ENCODE peak calls at places on chromosome 15, in nine cellular contexts. R is NB4, F is adrenal gland, W is IMR-90, M is HepG2, Y is tibial nerve, E is body of pancreas, X is stomach, G is A549. Q is an unnamed sample.

GRCh38 chr15:73633991-73634495 is 854 bp upstream of the NPTN start:
- DNase-seq in G (peak), M (peak), W (peak), F (no peak), Y (no peak), X (no peak), E (no peak), R (peak), Q (peak)

GRCh38 chr15:79094611-79095021 is 4.0 kb upstream of the RASGRF1 start:
- DNase-seq in X (no peak), R (no peak), G (no peak), M (no peak), Y (no peak), E (no peak), F (no peak), W (no peak), Q (no peak)

GRCh38 chr15:63985221-63986184 is 60.8 kb downstream of the DAPK2 start:
- DNase-seq in G (no peak), W (peak), M (no peak), E (peak), X (peak), F (no peak), Y (no peak), R (no peak), Q (no peak)

GRCh38 chr15:72487070-72487797 is 13.1 kb downstream of the ARIH1 start:
- DNase-seq in R (no peak), X (no peak), W (peak), Y (no peak), E (no peak), F (no peak), M (no peak), G (no peak), Q (no peak)

GRCh38 chr15:75455982-75456531 is 4.6 kb upstream of the SIN3A start:
- DNase-seq in M (peak), W (peak), X (peak), E (peak), Y (peak), F (peak), R (peak), G (peak), Q (peak)

GRCh38 chr15:69665641-69666091 is 213.0 kb downstream of the RPLP1 start:
- DNase-seq in E (no peak), F (no peak), W (no peak), X (no peak), G (no peak), R (peak), M (no peak), Y (no peak), Q (no peak)

GRCh38 chr15:88740356-88740755 is 62.9 kb upstream of the ACAN start:
- DNase-seq in M (no peak), Y (no peak), F (no peak), G (no peak), E (no peak), W (no peak), X (no peak), R (no peak), Q (no peak)

GRCh38 chr15:85825118-85825517 is 30.4 kb upstream of the KLHL25 start:
- DNase-seq in X (no peak), M (no peak), G (no peak), W (no peak), E (no peak), F (no peak), Y (no peak), R (no peak), Q (no peak)

GRCh38 chr15:92277776-92278175 is 115.9 kb upstream of the ST8SIA2 start:
- DNase-seq in E (peak), Y (peak), W (no peak), X (no peak), M (no peak), F (peak), R (peak), G (peak), Q (no peak)

GRCh38 chr15:85741021-85741421 is 53.7 kb downstream of the KLHL25 start:
- DNase-seq in R (no peak), Y (no peak), G (no peak), E (no peak), W (no peak), F (no peak), X (no peak), M (no peak), Q (no peak)

GRCh38 chr15:88686166-88686565 is 47.4 kb downstream of the ISG20 start:
- DNase-seq in Y (no peak), W (no peak), G (no peak), M (no peak), X (no peak), E (no peak), R (no peak), F (no peak), Q (no peak)

GRCh38 chr15:95025924-95026728 is 794.8 kb downstream of the MCTP2 start:
- DNase-seq in M (no peak), G (peak), Y (peak), X (peak), E (peak), R (peak), W (peak), F (peak), Q (peak)

GRCh38 chr15:80343610-80344009 is 60.6 kb upstream of the ARNT2 start:
- DNase-seq in X (peak), F (peak), W (peak), Y (no peak), R (no peak), M (no peak), E (peak), G (no peak), Q (no peak)

GRCh38 chr15:77733579-77734300 is 101.0 kb upstream of the LINGO1 start:
- DNase-seq in R (no peak), M (no peak), Y (no peak), W (no peak), X (no peak), F (no peak), G (no peak), E (no peak), Q (no peak)

GRCh38 chr15:68192804-68193521 is 12.2 kb downstream of the CALML4 start:
- DNase-seq in X (no peak), G (no peak), W (no peak), R (no peak), F (no peak), M (no peak), E (no peak), Y (no peak), Q (no peak)

GRCh38 chr15:47437492-47437891 is 279.8 kb upstream of the SEMA6D start:
- DNase-seq in G (no peak), W (no peak), X (no peak), R (no peak), E (no peak), Y (no peak), M (no peak), F (no peak), Q (no peak)

GRCh38 chr15:61556037-61556648 is 327.0 kb upstream of the RORA start:
- DNase-seq in X (no peak), F (no peak), G (no peak), E (no peak), R (no peak), W (peak), Y (no peak), M (peak), Q (no peak)

GRCh38 chr15:68151277-68151676 is 53.9 kb downstream of the CALML4 start:
- DNase-seq in G (no peak), E (no peak), W (peak), F (no peak), X (no peak), R (no peak), M (no peak), Y (no peak), Q (no peak)

GRCh38 chr15:45776772-45777171 is 141.9 kb downstream of the SQOR start:
- DNase-seq in E (no peak), M (peak), X (no peak), G (no peak), F (no peak), Y (no peak), R (no peak), W (no peak), Q (no peak)
- TF ChIP-seq POLR2A in E (no peak), M (no peak), X (no peak), G (no peak), F (no peak), Y (no peak), R (no peak), W (no peak), Q (no peak)

GRCh38 chr15:91099616-91100560 is at the start of gene SV2B:
- DNase-seq in R (peak), W (peak), Y (peak), X (peak), E (peak), F (peak), M (no peak), G (no peak), Q (no peak)
- TF ChIP-seq POLR2A in R (no peak), W (no peak), Y (no peak), X (no peak), E (peak), F (no peak), M (no peak), G (no peak), Q (no peak)

GRCh38 chr15:31317980-31318342 is 8.7 kb upstream of the KLF13 start:
- DNase-seq in M (no peak), Y (no peak), F (no peak), R (no peak), W (no peak), X (no peak), G (no peak), E (no peak), Q (no peak)
- TF ChIP-seq POLR2A in M (no peak), Y (no peak), F (no peak), R (no peak), W (no peak), X (no peak), G (no peak), E (no peak), Q (no peak)

GRCh38 chr15:65130941-65131340 is 2.7 kb downstream of the PDCD7 start:
- DNase-seq in Y (no peak), E (no peak), W (no peak), X (no peak), M (no peak), G (no peak), R (peak), F (no peak), Q (no peak)
- TF ChIP-seq POLR2A in Y (no peak), E (no peak), W (no peak), X (no peak), M (no peak), G (no peak), R (no peak), F (no peak), Q (no peak)

DNA sequence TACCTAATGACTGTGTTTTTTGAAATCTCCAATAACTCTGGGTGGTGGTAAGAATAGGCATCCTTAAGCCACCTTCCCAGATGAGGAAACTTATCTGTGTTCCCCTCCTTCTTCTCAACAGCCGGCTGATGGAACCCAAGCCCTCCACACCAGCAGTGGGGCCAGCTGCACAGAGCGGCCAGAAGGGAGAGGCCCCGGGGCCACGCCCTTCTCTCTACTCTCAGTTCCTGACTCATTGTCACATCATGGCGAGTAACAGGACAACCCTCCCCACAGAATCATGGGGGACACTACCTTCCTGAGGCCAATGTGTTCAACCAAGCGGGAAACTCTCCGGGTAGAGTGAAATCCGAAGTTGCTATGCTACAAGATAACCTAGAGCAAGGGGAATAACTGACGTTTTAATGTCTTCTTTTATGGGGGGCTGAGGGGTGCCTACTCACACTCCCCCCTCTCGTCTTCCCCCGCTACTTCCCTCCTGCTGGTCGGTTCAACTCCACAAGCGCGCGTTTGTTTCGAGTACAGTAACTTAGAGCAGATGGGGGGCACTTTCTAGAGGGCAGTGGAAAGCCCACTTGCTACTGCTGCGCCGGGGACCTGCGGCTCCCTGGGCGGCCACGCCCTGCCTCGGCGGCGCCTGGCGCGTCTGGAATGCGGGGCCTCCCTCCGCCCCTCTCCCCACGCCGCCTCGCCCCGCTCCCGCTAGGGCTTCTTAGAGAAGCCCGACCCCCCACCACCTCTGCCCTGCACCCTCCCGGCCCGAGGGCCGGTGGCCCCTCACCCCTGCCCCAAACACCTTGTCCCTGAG is 618 bp downstream of the ANXA2 start:
- DNase-seq in W (peak), M (no peak), G (peak), F (peak), X (peak), Y (peak), R (peak), E (peak), Q (no peak)
- TF ChIP-seq POLR2A in W (no peak), M (no peak), G (peak), F (no peak), X (no peak), Y (no peak), R (no peak), E (no peak), Q (peak)

DNA sequence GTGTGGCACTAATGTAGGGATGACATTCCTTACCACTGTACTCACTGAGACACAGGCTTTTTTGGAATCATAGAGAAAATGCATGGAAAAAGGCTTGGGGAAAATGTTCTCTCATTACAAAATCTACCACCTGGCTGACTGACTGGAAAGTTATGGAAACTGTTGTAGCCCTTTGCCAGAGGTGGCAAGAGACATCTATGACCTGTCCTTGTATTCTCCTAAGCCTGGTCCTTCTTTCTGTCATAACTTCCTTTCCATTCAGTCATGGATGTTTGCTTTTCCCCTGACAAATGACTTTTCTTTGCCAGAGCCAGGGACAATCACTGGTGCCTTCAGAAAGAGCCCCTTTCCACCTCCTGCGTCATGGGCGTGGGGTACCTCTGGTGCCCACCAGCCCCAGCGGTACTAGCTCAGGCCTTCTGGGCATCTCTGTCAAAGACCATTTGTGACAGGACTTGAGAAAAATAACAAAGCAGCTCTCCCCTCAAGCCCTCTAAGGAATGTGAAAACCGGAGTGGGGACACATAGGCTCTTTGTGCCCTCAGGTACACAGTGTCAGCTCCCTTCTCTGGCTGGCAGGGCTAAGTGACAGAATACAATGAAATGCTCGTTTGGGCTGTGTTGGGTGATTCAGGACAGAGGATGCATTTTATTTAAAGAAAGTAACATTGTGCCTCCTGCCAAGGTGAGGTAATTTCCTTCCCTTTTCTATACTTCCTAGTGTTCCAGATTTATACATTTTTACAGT is 381.1 kb upstream of the RASGRP1 start:
- DNase-seq in E (no peak), G (no peak), R (no peak), X (no peak), W (no peak), M (no peak), Y (no peak), F (no peak), Q (no peak)
- TF ChIP-seq POLR2A in E (no peak), G (no peak), R (no peak), X (no peak), W (no peak), M (no peak), Y (no peak), F (no peak), Q (no peak)

DNA sequence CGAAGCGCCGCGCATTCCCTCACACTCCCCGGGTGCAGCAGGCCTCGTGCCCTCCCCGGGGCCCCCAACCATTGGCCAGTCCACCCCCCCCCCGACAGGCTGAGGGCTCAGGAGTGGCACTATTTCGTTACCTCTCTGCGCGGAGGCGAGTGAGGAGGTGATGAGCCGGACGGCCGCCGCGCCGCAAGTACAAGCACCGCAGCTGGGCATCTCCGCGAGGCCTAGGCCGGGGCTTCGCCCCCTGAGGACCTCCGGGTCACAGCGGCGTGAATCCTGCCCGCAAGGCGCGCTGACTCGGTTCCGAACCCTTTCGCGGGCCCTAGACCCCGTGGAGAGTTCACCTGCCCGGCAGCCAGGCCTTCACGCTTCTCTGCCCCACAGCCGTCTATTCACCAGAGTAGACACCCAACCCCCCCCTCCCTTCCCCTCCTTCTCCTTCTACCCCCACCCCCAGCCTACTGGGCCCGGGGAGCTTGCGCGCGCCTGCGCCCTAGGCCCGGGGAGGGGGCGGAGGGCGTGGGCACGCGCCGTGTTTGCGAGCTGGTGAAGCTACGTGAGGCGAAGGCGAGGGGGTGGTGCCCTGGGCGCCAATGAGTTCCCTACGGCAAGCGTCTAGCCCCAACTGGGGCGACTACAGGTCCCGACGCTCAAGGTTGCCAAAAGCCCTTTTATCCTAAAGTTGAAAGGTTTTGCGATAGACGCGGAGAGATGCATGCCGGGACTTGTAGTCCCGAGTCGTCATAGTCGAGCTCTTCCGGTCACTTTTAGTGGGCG is at the start of gene CLPX:
- DNase-seq in G (peak), F (peak), Y (peak), W (peak), M (peak), X (peak), R (peak), E (peak), Q (peak)
- TF ChIP-seq POLR2A in G (peak), F (no peak), Y (peak), W (peak), M (peak), X (peak), R (peak), E (peak), Q (peak)

DNA sequence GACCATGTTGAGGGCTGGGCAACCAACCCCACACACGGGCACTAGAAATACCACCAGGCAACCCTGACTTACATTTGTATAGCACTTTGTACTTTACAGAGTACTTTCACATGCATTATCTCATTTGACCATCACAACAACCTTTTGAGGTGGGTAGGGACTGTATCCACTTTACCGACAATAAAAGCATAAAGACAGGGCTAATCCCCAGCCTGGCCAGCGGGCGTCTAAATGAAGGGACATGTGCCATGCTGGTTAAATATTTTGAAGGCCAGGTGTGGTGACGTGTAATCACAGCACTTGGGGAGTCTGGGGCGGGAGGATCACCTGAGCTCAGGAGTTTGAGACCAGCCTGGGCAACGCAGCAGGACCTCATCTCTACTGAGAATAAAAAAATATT is 23.6 kb downstream of the RASGRP1 start:
- DNase-seq in G (no peak), F (no peak), W (no peak), X (no peak), M (no peak), E (no peak), R (no peak), Y (no peak), Q (no peak)
- TF ChIP-seq POLR2A in G (no peak), F (no peak), W (no peak), X (no peak), M (no peak), E (no peak), R (no peak), Y (no peak), Q (no peak)

DNA sequence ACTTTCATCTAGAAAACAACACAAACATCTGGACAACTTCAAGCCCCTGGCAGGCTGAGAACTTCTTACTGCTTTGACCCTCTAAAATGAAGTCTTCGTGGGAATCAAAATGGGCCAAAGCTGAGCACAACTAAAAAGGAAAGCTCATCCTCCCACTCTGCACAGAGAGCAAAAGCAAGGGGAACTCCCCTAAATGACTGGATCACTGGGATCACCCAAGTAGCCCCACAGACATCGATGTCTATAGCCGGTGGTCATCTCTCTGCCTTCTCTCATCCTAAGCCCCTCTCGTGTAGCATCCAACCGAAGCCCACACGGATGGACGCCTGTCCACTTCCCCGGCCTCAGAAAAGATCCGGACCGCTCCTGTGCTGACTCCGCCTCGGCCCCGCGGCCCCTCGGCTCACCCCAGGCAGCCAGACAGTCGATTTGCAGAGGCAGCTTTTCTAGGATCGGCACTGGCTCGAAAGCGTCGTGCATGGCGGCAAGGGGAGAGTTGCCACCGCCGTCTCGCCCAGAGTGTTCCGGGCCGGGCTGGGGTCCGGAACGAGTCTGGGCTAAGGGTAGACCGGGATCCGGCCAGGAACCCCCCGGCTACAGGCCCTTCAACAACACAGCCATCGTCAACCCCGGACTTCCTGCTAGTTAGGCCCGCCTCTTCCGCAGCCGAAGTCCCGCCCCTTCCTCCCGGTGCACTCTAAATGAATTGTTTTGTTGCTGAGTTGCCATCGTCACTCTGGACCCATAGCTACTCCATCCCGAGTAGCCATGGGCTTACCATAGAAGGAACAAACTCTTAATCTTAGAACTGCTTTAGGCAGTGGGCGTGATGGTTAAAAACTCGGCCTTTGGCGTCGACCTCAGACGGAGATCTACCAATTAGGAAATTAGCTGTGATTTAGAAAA is at the start of gene VPS39:
- DNase-seq in R (peak), X (peak), Y (peak), M (peak), E (peak), F (peak), G (peak), W (peak), Q (peak)
- TF ChIP-seq POLR2A in R (peak), X (no peak), Y (peak), M (peak), E (peak), F (no peak), G (peak), W (peak), Q (peak)

Q was measured in H54.